ENCODE peak calls at places on chromosomes 7 and 10, in four cellular contexts. D, A, X and M are unnamed samples.

GRCh38 chr10:112678987-112679386 is 232.0 kb downstream of the VTI1A start:
- DNase-seq in X (no peak), D (no peak), A (no peak), M (no peak)

GRCh38 chr10:70130878-70131559 is 1.6 kb downstream of the AIFM2 start:
- DNase-seq in D (peak), X (no peak), A (no peak), M (no peak)

GRCh38 chr7:83819911-83820310 is 171.0 kb upstream of the SEMA3E start:
- DNase-seq in X (no peak), D (no peak), A (no peak), M (no peak)

GRCh38 chr7:36085096-36085495 is 68.0 kb upstream of the EEPD1 start:
- DNase-seq in A (no peak), X (no peak), D (no peak), M (no peak)

GRCh38 chr7:52273685-52274610 is 761.5 kb upstream of the POM121L12 start:
- DNase-seq in D (no peak), A (no peak), X (no peak), M (no peak)

GRCh38 chr10:79390551-79391229 is 43.4 kb downstream of the PPIF start:
- DNase-seq in D (no peak), A (no peak), X (peak), M (peak)

GRCh38 chr7:12769464-12769863 is 82.0 kb downstream of the ARL4A start:
- DNase-seq in X (no peak), D (no peak), A (no peak), M (no peak)

GRCh38 chr7:15829689-15830088 is 143.2 kb upstream of the MEOX2 start:
- DNase-seq in A (no peak), X (no peak), D (no peak), M (no peak)

GRCh38 chr7:65475734-65476319 is 102.2 kb downstream of the ZNF92 start:
- DNase-seq in X (no peak), A (no peak), D (peak), M (no peak)

GRCh38 chr7:72546586-72546985 is 134.4 kb upstream of the CALN1 start:
- DNase-seq in X (no peak), D (no peak), A (no peak), M (no peak)

GRCh38 chr10:129509155-129509554 is 42.1 kb downstream of the MGMT start:
- DNase-seq in A (no peak), D (no peak), X (no peak), M (no peak)

GRCh38 chr7:154882931-154883474 is 119.9 kb downstream of the PAXIP1 start:
- DNase-seq in D (no peak), A (no peak), X (no peak), M (no peak)

GRCh38 chr7:153432056-153432455 is 620.1 kb upstream of the DPP6 start:
- DNase-seq in A (no peak), D (no peak), X (no peak), M (no peak)

GRCh38 chr10:5460468-5461200 is 38.7 kb downstream of the CALML5 start:
- DNase-seq in D (no peak), X (no peak), A (no peak), M (no peak)

GRCh38 chr10:60340973-60341372 is 48.7 kb downstream of the ANK3 start:
- DNase-seq in A (no peak), X (no peak), D (no peak), M (no peak)

GRCh38 chr7:932651-932975 is 21.9 kb downstream of the ADAP1 start:
- DNase-seq in X (no peak), D (no peak), A (no peak), M (no peak)

GRCh38 chr10:129031233-129032150 is 435.5 kb upstream of the MGMT start:
- DNase-seq in X (peak), A (no peak), D (peak), M (peak)

GRCh38 chr7:42730621-42731020 is 181.2 kb downstream of the C7orf25 start:
- DNase-seq in X (no peak), A (no peak), D (no peak), M (no peak)

GRCh38 chr10:3538850-3539531 is 246.0 kb downstream of the KLF6 start:
- DNase-seq in D (no peak), X (no peak), A (no peak), M (peak)

GRCh38 chr10:4151466-4151865 is 366.5 kb upstream of the KLF6 start:
- DNase-seq in A (no peak), X (no peak), D (no peak), M (no peak)

GRCh38 chr10:3570855-3571266 is 214.1 kb downstream of the KLF6 start:
- DNase-seq in A (no peak), D (no peak), X (no peak), M (no peak)

GRCh38 chr7:70353310-70353947 is 755.2 kb downstream of the AUTS2 start:
- DNase-seq in D (no peak), A (no peak), X (peak), M (no peak)

GRCh38 chr10:11823122-11823988 is at the start of gene PROSER2:
- DNase-seq in X (peak), D (no peak), A (peak), M (peak)

GRCh38 chr10:130464426-130464825 is 328.2 kb downstream of the GLRX3 start:
- DNase-seq in X (no peak), D (no peak), A (no peak), M (no peak)

GRCh38 chr10:17409170-17409733 is 45.1 kb downstream of the ST8SIA6 start:
- DNase-seq in A (no peak), D (peak), X (no peak), M (peak)

GRCh38 chr10:62424026-62424425 is 49.9 kb downstream of the ZNF365 start:
- DNase-seq in D (no peak), X (no peak), A (no peak), M (no peak)

GRCh38 chr7:134845461-134845860 is 66.0 kb downstream of the CALD1 start:
- DNase-seq in X (no peak), A (peak), D (peak), M (peak)

GRCh38 chr7:122520961-122521555 is 177.9 kb downstream of the RNF133 start:
- DNase-seq in X (no peak), D (no peak), A (no peak), M (no peak)

GRCh38 chr10:71082930-71083329 is 129.4 kb upstream of the UNC5B start:
- DNase-seq in A (no peak), X (no peak), D (no peak), M (no peak)

GRCh38 chr10:51000164-51000563 is 74.1 kb upstream of the PRKG1 start:
- DNase-seq in A (no peak), D (no peak), X (no peak), M (no peak)

GRCh38 chr10:23449677-23450220 is 10.9 kb downstream of the OTUD1 start:
- DNase-seq in X (no peak), D (no peak), A (no peak), M (no peak)
- TF ChIP-seq ELF1 in X (no peak), D (no peak), A (no peak), M (no peak)

GRCh38 chr10:116043304-116043703 is 229.7 kb downstream of the GFRA1 start:
- DNase-seq in X (no peak), D (no peak), A (no peak), M (no peak)
- TF ChIP-seq RAD21 in X (no peak), D (no peak), A (no peak), M (no peak)

GRCh38 chr7:44066494-44067063 is 1.2 kb upstream of the PGAM2 start:
- DNase-seq in X (no peak), A (no peak), D (no peak), M (no peak)
- TF ChIP-seq ELF1 in X (no peak), A (no peak), D (no peak), M (no peak)

DNA sequence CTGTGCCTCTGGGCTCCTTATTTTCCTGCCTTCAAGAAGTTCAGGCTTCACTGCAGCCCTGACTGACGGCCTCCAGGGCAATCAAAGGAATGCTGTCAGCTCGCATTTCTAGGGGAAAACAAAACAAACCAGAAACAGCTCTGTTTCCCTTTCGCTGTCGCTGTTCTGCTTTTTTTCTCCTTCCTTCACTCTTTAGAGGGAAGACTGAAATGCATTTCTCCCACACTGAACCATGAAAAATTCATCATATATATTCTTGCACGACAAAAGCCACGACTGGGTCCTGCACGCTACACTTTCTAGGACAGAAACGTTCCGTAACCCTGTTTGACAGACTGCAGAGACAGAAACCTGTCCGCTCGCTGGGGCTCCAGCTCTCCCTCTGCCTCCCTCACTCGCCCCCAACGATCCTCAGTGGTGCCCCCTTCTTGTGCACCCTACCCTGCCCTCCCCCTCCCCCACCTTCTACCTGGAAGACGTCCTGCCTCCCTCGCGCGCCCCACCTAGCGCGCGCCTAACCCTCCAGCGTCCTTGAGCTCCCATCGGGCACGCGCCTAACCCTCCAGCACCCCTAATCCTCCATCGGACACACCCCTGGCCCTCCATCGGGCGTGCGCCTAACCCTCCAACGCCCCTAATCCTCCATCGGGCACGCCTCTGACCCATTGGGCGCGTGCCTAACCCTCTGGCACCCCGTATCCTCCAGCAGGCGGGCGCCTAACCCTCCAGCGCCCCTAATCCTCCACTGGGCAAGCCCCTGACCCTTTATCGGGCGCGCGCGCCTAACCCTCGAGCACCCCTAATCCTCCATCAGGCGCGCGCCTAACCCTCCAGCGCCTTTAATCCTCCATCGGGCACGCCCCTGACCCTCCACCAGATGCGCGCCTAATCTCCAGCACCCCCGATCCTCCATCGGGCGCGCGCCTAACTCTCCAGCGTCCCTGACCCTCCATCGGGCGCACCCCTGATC is 37.1 kb downstream of the SVOPL start:
- DNase-seq in X (peak), D (no peak), A (no peak), M (no peak)
- TF ChIP-seq RAD21 in X (no peak), D (no peak), A (no peak), M (no peak)

GRCh38 chr10:120396228-120396627 is 60.8 kb upstream of the PLPP4 start:
- DNase-seq in A (no peak), X (no peak), D (no peak), M (no peak)

GRCh38 chr10:120402358-120402757 is 54.7 kb upstream of the PLPP4 start:
- DNase-seq in X (no peak), A (no peak), D (no peak), M (no peak)

GRCh38 chr10:120403109-120403508 is 53.9 kb upstream of the PLPP4 start:
- DNase-seq in D (no peak), A (no peak), X (no peak), M (no peak)

GRCh38 chr10:120398180-120398579 is 58.8 kb upstream of the PLPP4 start:
- DNase-seq in A (no peak), D (no peak), X (no peak), M (no peak)

GRCh38 chr10:120400601-120401000 is 56.4 kb upstream of the PLPP4 start:
- DNase-seq in A (no peak), X (no peak), D (no peak), M (no peak)
- TF ChIP-seq ELF1 in A (no peak), X (no peak), D (no peak), M (no peak)

DNA sequence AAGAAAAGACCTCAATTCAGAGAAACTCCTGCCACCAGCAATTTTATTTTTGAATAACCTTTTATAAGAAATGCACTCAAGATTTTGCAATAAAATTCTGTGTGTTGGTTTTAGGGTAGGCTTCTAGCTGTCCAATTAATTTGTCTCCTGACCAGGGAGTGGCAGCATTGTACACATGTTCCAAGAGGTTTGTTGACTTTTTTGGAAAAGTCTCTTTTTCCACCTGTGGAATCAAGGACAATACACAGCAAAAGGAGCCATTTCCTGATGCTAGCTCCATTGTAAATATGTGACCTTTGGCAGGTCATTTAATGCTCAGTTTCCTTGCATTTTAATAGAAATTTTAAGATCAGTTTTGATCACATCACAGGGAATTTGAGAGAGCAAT is 1.8 kb downstream of the GIMAP5 start:
- DNase-seq in D (peak), A (no peak), X (no peak), M (no peak)
- TF ChIP-seq RAD21 in D (no peak), A (peak), X (peak), M (peak)

DNA sequence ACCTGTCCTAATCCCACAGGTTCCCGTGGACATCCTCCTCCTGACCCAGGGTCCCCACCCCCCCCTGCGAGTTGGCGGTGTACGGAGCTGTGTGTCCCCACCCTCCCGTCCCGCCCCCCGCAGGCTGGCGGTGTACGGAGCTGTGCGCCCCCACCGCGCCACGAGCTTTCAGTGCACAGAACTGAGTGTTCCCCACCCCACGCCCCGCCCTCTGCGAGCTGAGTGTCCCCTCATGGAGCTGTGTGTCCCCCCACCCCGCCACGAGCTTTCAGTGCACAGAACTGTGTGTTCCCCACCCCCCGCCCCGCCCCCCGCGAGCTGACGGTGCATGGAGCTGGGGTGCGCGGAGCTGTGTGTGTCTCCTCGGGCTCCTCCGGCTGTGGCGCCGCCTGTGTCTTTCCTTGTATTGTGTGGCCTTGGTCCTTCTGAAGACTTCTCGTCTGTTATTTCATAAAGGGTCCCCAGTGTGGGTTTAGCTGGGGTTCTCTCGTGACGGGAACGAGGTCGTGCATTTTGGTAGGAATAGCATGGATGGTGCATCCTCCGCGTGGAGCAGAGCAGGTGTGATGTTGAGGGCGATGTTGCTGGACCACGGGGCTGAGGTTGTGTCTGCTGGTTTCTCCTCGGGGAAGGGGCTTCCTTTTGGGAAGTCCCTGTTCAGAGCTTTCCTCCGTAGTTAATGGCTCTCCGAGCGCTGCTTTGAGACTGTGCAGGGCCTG is 18.0 kb upstream of the JAKMIP3 start:
- DNase-seq in X (no peak), D (no peak), A (no peak), M (no peak)
- TF ChIP-seq ELF1 in X (no peak), D (no peak), A (no peak), M (no peak)

DNA sequence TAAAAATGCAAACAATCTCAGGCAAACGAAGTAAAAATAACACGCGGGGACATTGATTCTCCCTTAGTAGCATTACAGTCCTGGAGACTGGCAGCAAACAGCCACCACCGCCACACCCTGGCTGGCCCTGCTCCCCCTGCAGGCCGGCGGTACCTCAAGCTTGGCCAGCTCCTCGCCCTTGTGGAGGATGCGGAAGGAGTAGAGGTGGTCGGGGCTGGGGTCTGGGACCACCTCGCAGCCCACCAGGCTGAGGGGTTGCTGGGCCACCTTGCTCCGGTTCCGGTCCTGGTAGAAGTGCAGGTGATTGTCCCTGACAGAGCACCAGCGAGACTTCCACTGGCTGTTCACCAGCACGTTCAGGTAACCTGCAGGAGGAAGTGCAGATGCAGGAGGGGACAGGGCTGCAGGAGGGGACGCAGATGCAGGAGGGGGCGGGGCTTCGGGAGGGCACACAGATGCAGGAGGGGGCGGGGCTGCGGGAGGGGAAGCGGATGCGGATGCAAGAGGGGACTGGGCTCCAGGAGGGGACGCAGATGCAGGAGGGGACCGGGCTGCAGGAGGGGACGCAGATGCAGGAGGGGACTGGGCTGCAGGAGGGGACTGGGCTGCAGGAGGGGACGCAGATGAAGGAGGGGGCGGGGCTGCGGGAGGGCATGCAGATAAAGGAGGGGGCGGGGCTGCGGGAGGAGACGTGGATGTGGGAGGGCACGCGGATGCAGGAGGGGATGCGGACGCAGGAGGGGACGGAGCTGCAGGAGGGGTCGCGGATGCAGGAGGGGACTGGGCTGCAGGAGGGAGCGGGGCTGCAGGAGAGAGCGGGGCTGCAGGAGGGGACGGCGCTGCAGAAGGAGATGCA is 65.7 kb downstream of the VWA2 start:
- DNase-seq in A (no peak), X (peak), D (no peak), M (no peak)
- TF ChIP-seq RAD21 in A (peak), X (peak), D (no peak), M (no peak)

GRCh38 chr10:127012769-127013152 is 107.5 kb downstream of the DOCK1 start:
- DNase-seq in X (no peak), A (peak), D (no peak), M (no peak)
- TF ChIP-seq ELF1 in X (no peak), A (no peak), D (no peak), M (no peak)